ENCODE peak calls at places on chromosomes 2 and 18, in four cellular contexts. One of them, this sample, is unnamed.
A peak's percentile ranks its signal among the peaks of the same experiment; 100 is the strongest.

GRCh38 chr2:57673983-57674382 is 372.6 kb upstream of the VRK2 start:
- DNase-seq in IMR-90: no peak
- DNase-seq in endothelial cell of umbilical vein: no peak
- DNase-seq in GM12878: no peak
- DNase-seq in this sample: no peak

GRCh38 chr2:55168221-55169154 is 63.6 kb downstream of the CLHC1 start:
- DNase-seq in IMR-90: peak; percentile 85
- DNase-seq in endothelial cell of umbilical vein: peak; percentile 83
- DNase-seq in GM12878: no peak
- DNase-seq in this sample: peak; percentile 67

GRCh38 chr18:55353806-55354205 is 234.2 kb downstream of the TCF4 start:
- DNase-seq in IMR-90: no peak
- DNase-seq in endothelial cell of umbilical vein: no peak
- DNase-seq in GM12878: no peak
- DNase-seq in this sample: no peak

GRCh38 chr2:3094999-3095958 is 282.3 kb downstream of the EIPR1 start:
- DNase-seq in IMR-90: no peak
- DNase-seq in endothelial cell of umbilical vein: no peak
- DNase-seq in GM12878: no peak
- DNase-seq in this sample: peak; percentile 85

GRCh38 chr2:26954135-26954534 is 16.3 kb upstream of the MAPRE3 start:
- DNase-seq in IMR-90: no peak
- DNase-seq in endothelial cell of umbilical vein: no peak
- DNase-seq in GM12878: no peak
- DNase-seq in this sample: no peak

GRCh38 chr18:22346342-22346967 is 71.3 kb downstream of the CTAGE1 start:
- DNase-seq in IMR-90: peak; percentile 83
- DNase-seq in endothelial cell of umbilical vein: peak; percentile 93
- DNase-seq in GM12878: no peak
- DNase-seq in this sample: no peak

GRCh38 chr2:155111070-155111469 is 412.6 kb downstream of the KCNJ3 start:
- DNase-seq in IMR-90: no peak
- DNase-seq in endothelial cell of umbilical vein: no peak
- DNase-seq in GM12878: no peak
- DNase-seq in this sample: no peak

GRCh38 chr2:57987835-57988573 is 58.6 kb upstream of the VRK2 start:
- DNase-seq in IMR-90: no peak
- DNase-seq in endothelial cell of umbilical vein: no peak
- DNase-seq in GM12878: no peak
- DNase-seq in this sample: no peak

GRCh38 chr2:230262246-230262645 is 36.7 kb downstream of the SP140 start:
- DNase-seq in IMR-90: no peak
- DNase-seq in endothelial cell of umbilical vein: no peak
- DNase-seq in GM12878: no peak
- DNase-seq in this sample: no peak

GRCh38 chr2:106020821-106021316 is 173.2 kb downstream of the UXS1 start:
- DNase-seq in IMR-90: no peak
- DNase-seq in endothelial cell of umbilical vein: no peak
- DNase-seq in GM12878: no peak
- DNase-seq in this sample: no peak

GRCh38 chr18:8367217-8367988 is 241.8 kb upstream of the RAB12 start:
- DNase-seq in IMR-90: no peak
- DNase-seq in endothelial cell of umbilical vein: peak; percentile 32
- DNase-seq in GM12878: no peak
- DNase-seq in this sample: peak; percentile 41

GRCh38 chr2:230947908-230948365 is 22.9 kb upstream of the GPR55 start:
- DNase-seq in IMR-90: no peak
- DNase-seq in endothelial cell of umbilical vein: no peak
- DNase-seq in GM12878: peak; percentile 71
- DNase-seq in this sample: no peak

GRCh38 chr2:196174424-196174823 is 3.0 kb upstream of the STK17B start:
- DNase-seq in IMR-90: no peak
- DNase-seq in endothelial cell of umbilical vein: no peak
- DNase-seq in GM12878: no peak
- DNase-seq in this sample: no peak

GRCh38 chr2:216539791-216540241 is 41.2 kb downstream of the RPL37A start:
- DNase-seq in IMR-90: peak; percentile 49
- DNase-seq in endothelial cell of umbilical vein: peak; percentile 83
- DNase-seq in GM12878: peak; percentile 28
- DNase-seq in this sample: no peak

DNA sequence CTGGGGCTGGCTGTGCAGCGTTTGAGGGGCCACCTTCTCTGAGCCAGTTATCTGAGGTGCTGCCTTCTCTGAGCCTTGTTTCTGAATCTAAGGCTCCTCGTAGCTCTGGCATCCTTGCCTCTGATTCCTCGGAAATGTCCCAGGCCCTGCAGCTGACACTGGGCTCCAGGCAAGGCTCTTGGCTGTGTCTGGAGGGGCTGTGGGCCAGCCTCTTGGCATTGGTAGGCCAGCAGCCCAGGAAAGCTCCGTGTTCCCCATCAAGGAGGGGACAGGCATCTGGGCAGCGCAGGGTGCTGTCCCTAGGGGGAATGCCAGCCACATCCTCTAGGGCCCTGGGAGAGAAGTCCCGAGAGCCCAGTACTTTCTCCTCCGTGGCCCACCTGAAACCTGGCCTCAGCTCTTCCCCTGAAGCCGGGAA is 40.7 kb upstream of the TAF1B start:
- DNase-seq in IMR-90: no peak
- DNase-seq in endothelial cell of umbilical vein: no peak
- DNase-seq in GM12878: no peak
- DNase-seq in this sample: no peak
- TF ChIP-seq FOS in IMR-90: no peak
- TF ChIP-seq FOS in endothelial cell of umbilical vein: no peak
- TF ChIP-seq FOS in GM12878: no peak
- TF ChIP-seq FOS in this sample: no peak

DNA sequence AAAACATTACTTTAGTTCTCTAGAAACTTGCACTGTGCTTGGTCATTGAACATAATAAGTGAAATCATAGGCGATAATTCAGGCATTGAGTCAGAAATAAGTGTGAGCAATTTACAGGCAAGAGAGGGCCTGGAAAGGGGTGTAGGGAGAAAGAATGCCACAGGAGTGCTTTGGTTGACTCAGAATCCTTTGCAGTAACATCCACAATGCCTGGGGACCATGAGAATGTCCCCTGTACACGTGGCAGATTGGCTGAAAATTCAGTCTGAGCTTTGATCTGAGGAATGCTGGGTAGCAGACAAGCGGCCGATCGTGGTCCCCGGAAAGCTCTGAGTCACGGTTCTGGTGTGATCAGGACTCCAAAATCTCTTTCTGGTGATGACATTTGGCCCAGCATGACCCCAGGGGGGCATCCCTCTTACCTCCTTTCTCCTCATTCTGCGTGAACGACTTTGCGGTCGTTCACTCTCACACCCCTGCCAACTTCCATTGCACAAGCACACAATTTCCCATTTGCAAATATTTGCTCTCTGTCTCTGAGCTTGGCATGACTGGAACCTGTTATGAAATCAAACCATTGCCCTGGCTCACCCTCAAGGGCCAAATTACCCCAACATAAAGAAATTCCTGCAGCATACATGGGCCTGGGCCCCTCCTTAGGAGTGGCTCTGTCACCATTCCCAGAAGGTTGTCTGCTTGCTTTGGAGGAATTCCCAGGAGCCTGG is 305.0 kb upstream of the EPAS1 start:
- DNase-seq in IMR-90: peak; percentile 66
- DNase-seq in endothelial cell of umbilical vein: no peak
- DNase-seq in GM12878: no peak
- DNase-seq in this sample: no peak
- TF ChIP-seq FOS in IMR-90: no peak
- TF ChIP-seq FOS in endothelial cell of umbilical vein: no peak
- TF ChIP-seq FOS in GM12878: no peak
- TF ChIP-seq FOS in this sample: no peak

GRCh38 chr18:26121476-26121875 is 12.2 kb upstream of the PSMA8 start:
- DNase-seq in IMR-90: peak; percentile 1
- DNase-seq in endothelial cell of umbilical vein: no peak
- DNase-seq in GM12878: no peak
- DNase-seq in this sample: no peak
- TF ChIP-seq FOS in IMR-90: no peak
- TF ChIP-seq FOS in endothelial cell of umbilical vein: no peak
- TF ChIP-seq FOS in GM12878: no peak
- TF ChIP-seq FOS in this sample: no peak

GRCh38 chr2:143950675-143951074 is 569.2 kb downstream of the ZEB2 start:
- DNase-seq in IMR-90: no peak
- DNase-seq in endothelial cell of umbilical vein: no peak
- DNase-seq in GM12878: no peak
- DNase-seq in this sample: no peak
- TF ChIP-seq FOS in IMR-90: no peak
- TF ChIP-seq FOS in endothelial cell of umbilical vein: no peak
- TF ChIP-seq FOS in GM12878: no peak
- TF ChIP-seq FOS in this sample: no peak